ENCODE peak calls at places on chromosomes 3 and 15, in eight cellular contexts. J, E, V, T, X, M, C and S are unnamed samples.

GRCh38 chr15:33756950-33757349 is 211.3 kb upstream of the CHRM5 start:
- DNase-seq in V (no peak), E (no peak), M (no peak), J (no peak), T (no peak), X (no peak), C (no peak), S (no peak)

GRCh38 chr15:63156708-63157065 is 590 bp downstream of the RPS27L start:
- DNase-seq in J (peak; percentile 50), X (peak; percentile 53), E (peak; percentile 19), M (no peak), V (no peak), C (no peak), T (no peak), S (peak; percentile 77)

GRCh38 chr15:58535894-58536293 is 104.1 kb downstream of the LIPC start:
- DNase-seq in J (no peak), M (no peak), X (no peak), E (no peak), T (no peak), C (no peak), V (no peak), S (no peak)

GRCh38 chr3:157336252-157337009 is 100.2 kb upstream of the PTX3 start:
- DNase-seq in M (no peak), T (no peak), V (no peak), C (no peak), X (no peak), E (no peak), J (no peak), S (no peak)

GRCh38 chr3:17577795-17578520 is 164.5 kb downstream of the TBC1D5 start:
- DNase-seq in E (no peak), J (no peak), T (no peak), M (no peak), C (no peak), V (no peak), X (no peak), S (no peak)

GRCh38 chr15:77795446-77795845 is 162.7 kb upstream of the LINGO1 start:
- DNase-seq in T (no peak), C (no peak), X (no peak), M (no peak), E (no peak), J (no peak), V (no peak), S (no peak)

GRCh38 chr3:27134165-27134796 is 234.9 kb downstream of the NEK10 start:
- DNase-seq in C (peak; percentile 69), J (peak; percentile 74), X (peak; percentile 65), E (peak; percentile 56), V (peak; percentile 43), M (peak; percentile 54), T (peak; percentile 51), S (peak; percentile 69)

GRCh38 chr3:123386477-123387040 is 62.3 kb downstream of the ADCY5 start:
- DNase-seq in J (no peak), X (no peak), E (peak; percentile 64), V (no peak), T (no peak), C (no peak), M (no peak), S (no peak)

GRCh38 chr3:159112724-159113123 is 310.9 kb downstream of the MFSD1 start:
- DNase-seq in T (no peak), C (no peak), M (no peak), E (no peak), J (no peak), V (no peak), X (no peak), S (no peak)

GRCh38 chr3:113232367-113232766 is 21.0 kb downstream of the BOC start:
- DNase-seq in C (no peak), T (no peak), E (no peak), J (no peak), V (no peak), X (no peak), M (no peak), S (no peak)

GRCh38 chr15:96409231-96410138 is 79.0 kb downstream of the NR2F2 start:
- DNase-seq in X (no peak), V (no peak), J (no peak), T (no peak), C (peak; percentile 24), E (no peak), M (no peak), S (peak; percentile 43)

GRCh38 chr15:59352189-59352588 is 20.5 kb downstream of the MYO1E start:
- DNase-seq in M (no peak), T (no peak), X (no peak), J (no peak), E (no peak), V (no peak), C (no peak), S (no peak)

GRCh38 chr3:160929595-160929994 is 173.6 kb downstream of the PPM1L start:
- DNase-seq in M (no peak), T (no peak), X (no peak), E (peak; percentile 57), J (no peak), V (no peak), C (peak; percentile 23), S (no peak)

GRCh38 chr3:161067346-161067745 is 37.8 kb downstream of the B3GALNT1 start:
- DNase-seq in T (no peak), V (no peak), M (no peak), E (no peak), J (no peak), X (no peak), C (no peak), S (no peak)

GRCh38 chr3:182862159-182862860 is 69.0 kb downstream of the ATP11B start:
- DNase-seq in C (no peak), X (no peak), M (no peak), T (no peak), E (no peak), J (no peak), V (no peak), S (peak; percentile 67)

GRCh38 chr3:182861345-182861744 is 68.0 kb downstream of the ATP11B start:
- DNase-seq in X (no peak), E (no peak), M (no peak), C (no peak), J (no peak), V (no peak), T (no peak), S (peak; percentile 10)
- H3K27me3 ChIP-seq in X (no peaks in the 10 kb centered on the region), E (no peaks in the 10 kb centered on the region), M (no peaks in the 10 kb centered on the region), C (no peaks in the 10 kb centered on the region), J (no peaks in the 10 kb centered on the region), V (no peaks in the 10 kb centered on the region), T (no peaks in the 10 kb centered on the region), S (no peaks in the 10 kb centered on the region)

GRCh38 chr3:196082471-196082971 is 631 bp upstream of the TFRC start:
- DNase-seq in T (no peak), E (no peak), V (no peak), C (no peak), M (no peak), X (no peak), J (peak; percentile 39), S (peak; percentile 75)
- H3K4me1 ChIP-seq in T (peaks cover 7% of the 10 kb centered on the region), E (peaks cover 20% of the 10 kb centered on the region), V (peaks cover 34% of the 10 kb centered on the region), C (peaks cover 19% of the 10 kb centered on the region), M (peaks cover 33% of the 10 kb centered on the region), X (peaks cover 12% of the 10 kb centered on the region), J (peaks cover 6% of the 10 kb centered on the region), S (no peaks in the 10 kb centered on the region)

DNA sequence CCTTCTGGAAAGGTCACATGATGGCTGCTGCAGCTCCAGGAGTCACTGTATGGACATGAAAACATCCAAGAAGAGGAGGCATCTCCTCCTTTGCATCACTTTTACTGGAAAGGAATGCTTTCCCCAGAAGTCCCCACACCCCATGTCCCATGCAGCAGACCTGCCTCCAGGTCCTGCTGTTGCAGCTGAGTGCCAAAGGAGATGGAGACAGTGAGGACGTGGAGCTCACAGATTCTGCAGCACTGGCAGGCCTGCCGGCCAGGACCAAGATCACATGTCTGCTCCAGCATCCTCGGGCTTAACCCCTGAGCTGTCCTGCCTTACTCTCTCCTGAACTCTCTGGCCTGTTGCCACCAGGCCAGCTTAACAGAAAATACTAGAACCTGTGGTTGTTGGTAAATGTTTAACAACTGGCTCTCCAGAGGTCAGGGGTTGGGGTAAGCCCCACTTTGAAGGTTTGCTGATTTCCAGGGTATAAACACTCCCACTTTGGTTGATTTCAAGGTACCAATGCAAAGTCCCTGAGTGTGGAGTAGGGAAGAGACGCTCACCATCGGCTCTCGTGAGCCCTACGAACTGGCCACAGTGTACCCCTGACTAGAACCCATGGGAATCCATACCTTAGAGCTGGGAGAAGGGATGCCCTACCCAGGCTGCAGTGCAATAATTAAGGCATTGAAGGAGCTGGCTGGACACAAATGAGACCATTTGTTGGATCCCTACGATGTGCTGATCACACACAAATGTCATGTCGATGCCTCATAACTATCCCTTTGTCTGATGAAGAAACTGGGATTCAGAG is 147.8 kb downstream of the OR4M2 start:
- DNase-seq in T (no peak), M (no peak), X (no peak), J (no peak), C (no peak), E (no peak), V (no peak), S (no peak)
- H3K9me3 ChIP-seq in T (no peaks in the 10 kb centered on the region), M (no peaks in the 10 kb centered on the region), X (no peaks in the 10 kb centered on the region), J (no peaks in the 10 kb centered on the region), C (no peaks in the 10 kb centered on the region), E (no peaks in the 10 kb centered on the region), V (no peaks in the 10 kb centered on the region), S (no peaks in the 10 kb centered on the region)

DNA sequence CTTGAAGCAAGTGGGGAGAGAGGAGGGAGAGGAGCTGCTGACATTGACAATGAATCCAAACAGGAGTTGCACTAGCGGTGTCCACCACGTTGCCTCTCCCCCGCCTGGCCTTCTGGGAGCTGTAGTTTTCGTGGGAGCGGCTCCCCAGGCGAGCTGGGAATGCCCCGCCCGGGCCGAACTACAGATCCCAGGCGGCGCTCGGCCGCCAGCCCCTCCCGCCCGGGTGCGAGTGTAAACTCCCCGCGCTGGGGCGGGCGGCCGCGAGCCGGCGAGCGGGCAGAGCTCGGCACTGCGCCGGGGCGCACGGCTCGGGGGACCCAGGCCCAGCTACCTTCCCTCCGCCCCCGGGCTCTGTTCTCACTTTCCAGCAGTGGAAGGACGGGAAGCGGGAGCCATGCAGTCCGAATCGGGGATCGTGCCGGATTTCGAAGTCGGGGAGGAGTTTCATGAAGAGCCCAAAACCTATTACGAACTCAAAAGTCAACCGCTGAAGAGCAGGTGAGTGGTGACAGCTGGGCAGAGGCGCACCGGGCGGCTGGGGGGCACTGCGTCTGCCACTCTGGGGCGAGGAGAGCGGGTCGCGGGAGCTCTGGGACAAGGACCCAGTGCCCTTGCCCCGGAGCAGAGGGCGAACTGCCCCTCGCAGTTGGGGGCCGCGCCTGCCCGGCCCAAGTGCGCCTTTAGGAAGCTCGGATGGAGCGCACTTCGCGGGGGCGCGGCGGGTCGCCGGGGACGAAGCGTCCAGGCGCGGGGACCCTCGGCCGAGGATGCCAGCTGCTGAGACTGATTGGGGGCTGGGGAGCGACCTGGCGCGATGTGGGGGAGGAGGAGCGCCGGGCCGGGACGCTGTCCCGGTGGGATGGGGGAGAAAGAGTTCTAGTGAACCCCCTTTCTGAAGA is at the start of gene MITF:
- DNase-seq in E (peak; percentile 94), V (no peak), C (peak; percentile 90), X (peak; percentile 93), J (peak; percentile 95), T (peak; percentile 92), M (no peak), S (peak; percentile 86)
- H3K27me3 ChIP-seq in E (no peaks in the 10 kb centered on the region), V (no peaks in the 10 kb centered on the region), C (no peaks in the 10 kb centered on the region), X (no peaks in the 10 kb centered on the region), J (no peaks in the 10 kb centered on the region), T (no peaks in the 10 kb centered on the region), M (peaks cover 22% of the 10 kb centered on the region), S (no peaks in the 10 kb centered on the region)